ENCODE peak calls at places on chromosomes 4 and X, in four cellular contexts. P is IMR-90, C is endothelial cell of umbilical vein, Q is mammary epithelial cell. U is an unnamed sample. For H3K4me1 and H3K9me3, the result is how much of the 10 kb centered on the place peaks cover.

GRCh38 chr4:98068495-98068894 is 74.8 kb downstream of the STPG2 start:
- DNase-seq in P (no peak), C (no peak), Q (no peak), U (no peak)

GRCh38 chr4:101022151-101023024 is 324.9 kb downstream of the PPP3CA start:
- DNase-seq in P (peak), C (peak), Q (no peak), U (no peak)

GRCh38 chrX:39681885-39682284 is 415.9 kb downstream of the BCOR start:
- DNase-seq in P (no peak), C (no peak), Q (no peak), U (no peak)

GRCh38 chr4:138178566-138178965 is 63.6 kb downstream of the SLC7A11 start:
- DNase-seq in P (peak), C (peak), Q (peak), U (no peak)

GRCh38 chr4:165368114-165368513 is 10.7 kb upstream of the CPE start:
- DNase-seq in P (no peak), C (no peak), Q (no peak), U (no peak)

GRCh38 chr4:184118516-184118915 is 99.2 kb downstream of the ENPP6 start:
- DNase-seq in P (no peak), C (no peak), Q (no peak), U (no peak)

GRCh38 chr4:63505714-63506460 is 903.4 kb downstream of the TECRL start:
- DNase-seq in P (no peak), C (no peak), Q (no peak), U (peak)

GRCh38 chrX:102546818-102547493 is 30.4 kb upstream of the TMSB15A start:
- DNase-seq in P (no peak), C (no peak), Q (no peak), U (peak)

GRCh38 chr4:105170703-105171102 is 24.0 kb downstream of the TET2 start:
- DNase-seq in P (no peak), C (no peak), Q (no peak), U (no peak)

GRCh38 chrX:20333672-20334071 is 67.0 kb upstream of the RPS6KA3 start:
- DNase-seq in P (no peak), C (no peak), Q (no peak), U (no peak)

GRCh38 chr4:109559625-109559982 is 442 bp upstream of the MCUB start:
- DNase-seq in P (no peak), C (no peak), Q (no peak), U (peak)

GRCh38 chr4:183504930-183505555 is at the start of gene ING2:
- DNase-seq in P (no peak), C (peak), Q (peak), U (no peak)

GRCh38 chrX:18722500-18723071 is 15.1 kb downstream of the PPEF1 start:
- DNase-seq in P (no peak), C (no peak), Q (no peak), U (no peak)

GRCh38 chrX:29461039-29461438 is 754.3 kb upstream of the MAGEB2 start:
- DNase-seq in P (no peak), C (no peak), Q (peak), U (no peak)

GRCh38 chr4:75514949-75515612 is 808 bp downstream of the THAP6 start:
- DNase-seq in P (no peak), C (no peak), Q (peak), U (no peak)

GRCh38 chrX:110204986-110205385 is 112.9 kb downstream of the AMMECR1 start:
- DNase-seq in P (peak), C (no peak), Q (peak), U (no peak)

GRCh38 chr4:177673980-177674504 is 231.8 kb upstream of the AGA start:
- DNase-seq in P (no peak), C (no peak), Q (no peak), U (no peak)

GRCh38 chrX:97057349-97057909 is 173.7 kb downstream of the RPA4 start:
- DNase-seq in P (no peak), C (peak), Q (no peak), U (no peak)

GRCh38 chr4:69534697-69535096 is 39.0 kb upstream of the UGT2B4 start:
- DNase-seq in P (no peak), C (no peak), Q (no peak), U (no peak)

DNA sequence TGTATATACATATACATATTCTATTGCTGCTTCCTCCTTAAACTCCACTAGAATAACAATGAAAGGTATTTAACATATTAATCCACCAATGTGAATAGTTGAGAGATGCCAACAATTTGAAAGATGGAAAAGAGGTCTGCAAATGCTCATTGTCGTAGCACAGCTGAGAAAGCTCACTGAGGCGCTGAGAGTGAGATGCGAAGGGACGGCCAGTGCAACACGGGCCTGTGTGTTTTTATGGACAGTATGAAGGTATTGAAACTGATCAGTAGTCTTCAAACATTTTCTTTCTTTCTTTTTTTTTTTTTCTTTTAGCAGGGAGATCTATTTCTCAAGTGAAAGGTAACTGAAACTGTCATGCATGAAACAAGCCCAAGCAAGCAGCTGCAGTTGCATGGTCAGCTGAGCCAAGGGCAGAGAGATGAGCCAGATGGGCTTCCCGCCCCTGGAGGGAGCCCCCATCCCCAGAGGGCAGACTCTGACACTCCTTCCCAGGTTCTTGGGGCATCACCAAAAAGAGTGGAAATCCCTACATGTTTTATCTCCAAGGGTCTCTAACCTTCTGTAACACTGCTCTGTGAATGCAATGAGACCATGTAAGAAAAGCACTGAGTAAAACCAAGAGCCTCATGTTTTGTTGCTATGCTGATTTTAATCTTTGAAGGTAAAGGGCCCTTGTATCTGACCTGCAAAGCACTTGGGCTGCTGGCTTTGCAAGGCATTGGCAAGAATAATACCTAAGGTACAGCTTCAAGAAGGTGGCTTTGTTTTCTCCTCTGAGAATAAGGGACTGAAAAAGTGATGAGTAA is 41.4 kb upstream of the HS3ST1 start:
- DNase-seq in P (no peak), C (peak), Q (peak), U (peak)
- H3K9ac ChIP-seq in P (no peak), C (no peak), Q (peak), U (no peak)

DNA sequence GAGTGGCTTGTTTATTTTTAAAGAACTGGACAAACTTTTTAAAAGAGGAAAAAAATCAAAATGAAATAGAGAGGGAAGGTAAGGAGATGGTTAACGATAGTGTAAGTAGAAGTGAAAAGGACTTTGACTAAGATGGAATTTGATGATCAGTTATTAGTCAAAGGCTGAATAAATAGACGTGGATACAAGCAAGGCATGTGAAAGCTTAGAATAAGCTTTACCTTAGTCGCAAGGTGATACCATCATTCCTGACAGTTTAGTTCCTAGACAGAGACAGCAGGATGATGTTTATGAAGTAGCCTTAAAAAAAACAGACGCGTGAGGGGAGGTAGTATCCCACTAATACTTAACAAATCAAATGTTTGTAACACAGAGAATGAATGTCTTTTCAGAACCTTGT is 97.3 kb downstream of the PALLD start:
- DNase-seq in P (no peak), C (no peak), Q (no peak), U (no peak)
- H3K4me1 ChIP-seq in P (under half), C (under half), Q (under half), U (under half)

GRCh38 chr4:89674876-89675459 is 162.0 kb downstream of the SNCA start:
- DNase-seq in P (no peak), C (no peak), Q (no peak), U (no peak)
- H3K9me3 ChIP-seq in P (under half), C (under half), Q (under half), U (under half)

GRCh38 chr4:3226944-3227343 is 22.0 kb upstream of the MSANTD1 start:
- DNase-seq in P (no peak), C (no peak), Q (no peak), U (no peak)

GRCh38 chr4:3226467-3226866 is 22.5 kb upstream of the MSANTD1 start:
- DNase-seq in P (no peak), C (no peak), Q (no peak), U (no peak)

GRCh38 chr4:3224971-3225850 is 23.7 kb upstream of the MSANTD1 start:
- DNase-seq in P (no peak), C (no peak), Q (no peak), U (no peak)

GRCh38 chr4:3223986-3224748 is 24.8 kb upstream of the MSANTD1 start:
- DNase-seq in P (no peak), C (no peak), Q (no peak), U (no peak)

GRCh38 chr4:3225946-3226345 is 23.0 kb upstream of the MSANTD1 start:
- DNase-seq in P (no peak), C (no peak), Q (no peak), U (no peak)
- H3K9ac ChIP-seq in P (no peak), C (no peak), Q (no peak), U (no peak)

GRCh38 chr4:26867914-26868684 is 7.5 kb downstream of the STIM2 start:
- DNase-seq in P (peak), C (peak), Q (no peak), U (no peak)
- H3K4me1 ChIP-seq in P (under half), C (under half), Q (under half), U (under half)

DNA sequence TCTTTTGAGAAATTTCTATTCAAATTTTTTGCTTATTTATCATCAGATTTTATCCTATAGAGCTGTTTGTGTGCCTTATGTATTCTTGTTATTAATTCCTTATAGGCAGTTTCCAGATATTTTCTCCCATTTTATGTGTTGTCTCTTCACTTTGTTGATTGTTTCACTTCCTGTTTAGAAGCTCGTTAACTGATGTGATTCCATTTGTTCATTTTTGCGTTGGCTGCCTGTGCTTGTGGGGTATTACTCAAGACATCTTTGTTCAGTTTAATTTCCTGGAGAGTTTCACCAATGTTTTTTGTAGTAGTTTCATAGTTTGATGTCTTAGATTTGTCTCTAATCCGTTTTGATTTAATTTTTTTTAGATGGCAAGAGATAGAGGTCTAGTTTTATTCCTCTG is 14.6 kb downstream of the ZNF718 start:
- DNase-seq in P (no peak), C (no peak), Q (no peak), U (no peak)
- H3K9me3 ChIP-seq in P (under half), C (under half), Q (under half), U (half or more)

GRCh38 chr4:7201351-7202305 is 9.3 kb downstream of the SORCS2 start:
- DNase-seq in P (no peak), C (no peak), Q (no peak), U (peak)

GRCh38 chr4:7199771-7200441 is 7.6 kb downstream of the SORCS2 start:
- DNase-seq in P (no peak), C (no peak), Q (no peak), U (peak)

GRCh38 chr4:7202391-7202790 is 10.1 kb downstream of the SORCS2 start:
- DNase-seq in P (peak), C (peak), Q (no peak), U (no peak)

GRCh38 chr4:7199129-7199725 is 6.9 kb downstream of the SORCS2 start:
- DNase-seq in P (no peak), C (no peak), Q (no peak), U (peak)

DNA sequence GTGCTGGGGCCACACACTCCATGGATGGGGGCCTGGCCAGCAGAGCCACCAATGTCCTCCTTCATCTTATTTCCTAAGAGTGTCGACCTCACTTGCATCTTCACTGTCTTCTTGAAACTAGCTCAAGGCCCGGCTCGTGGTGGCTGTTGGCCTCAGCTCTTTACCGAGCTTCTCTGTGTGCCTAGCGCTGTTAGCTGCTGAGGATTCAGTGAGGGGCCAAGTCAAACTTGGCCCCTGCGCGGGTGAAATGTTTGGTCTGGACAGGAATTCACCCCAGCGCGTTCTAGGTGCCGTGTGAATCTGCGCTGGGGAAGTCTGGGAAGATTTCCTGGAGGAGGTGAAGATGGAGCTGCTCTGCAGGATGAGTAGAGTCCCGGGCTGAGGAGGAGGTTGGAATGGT is 8.5 kb downstream of the SORCS2 start:
- DNase-seq in P (no peak), C (no peak), Q (no peak), U (peak)
- H3K9ac ChIP-seq in P (no peak), C (no peak), Q (no peak), U (no peak)

GRCh38 chr4:36230523-36230922 is 13.8 kb downstream of the ARAP2 start:
- DNase-seq in P (no peak), C (no peak), Q (no peak), U (no peak)

GRCh38 chr4:36236159-36236558 is 8.2 kb downstream of the ARAP2 start:
- DNase-seq in P (no peak), C (no peak), Q (no peak), U (no peak)

GRCh38 chr4:36233567-36234266 is 10.6 kb downstream of the ARAP2 start:
- DNase-seq in P (no peak), C (no peak), Q (no peak), U (no peak)

GRCh38 chr4:36237366-36238353 is 6.7 kb downstream of the ARAP2 start:
- DNase-seq in P (no peak), C (no peak), Q (no peak), U (no peak)

GRCh38 chr4:36235306-36235705 is 9.0 kb downstream of the ARAP2 start:
- DNase-seq in P (peak), C (no peak), Q (peak), U (peak)
- H3K4me1 ChIP-seq in P (under half), C (under half), Q (under half), U (under half)